ENCODE peak calls at places on chromosomes 12 and 14, in seven cellular contexts. E is GM13977, X is fibroblast of pulmonary artery, O is mesothelial cell of epicardium, C is GM23338, L is epithelial cell of esophagus, N is RWPE1. I is an unnamed sample.

GRCh38 chr12:68489273-68489672 is 121.4 kb upstream of the RAP1B start:
- DNase-seq in E (no peak), X (no peak), O (no peak), C (no peak), L (no peak), N (no peak), I (no peak)

GRCh38 chr12:114913871-114914801 is 230.2 kb upstream of the TBX3 start:
- DNase-seq in E (no peak), X (no peak), O (no peak), C (no peak), L (peak), N (peak), I (no peak)

GRCh38 chr14:55583942-55584468 is 4.0 kb downstream of the KTN1 start:
- DNase-seq in E (no peak), X (no peak), O (no peak), C (no peak), L (no peak), N (no peak), I (no peak)

GRCh38 chr14:21978184-21978998 is 304.8 kb upstream of the OR4E1 start:
- DNase-seq in E (peak), X (peak), O (no peak), C (peak), L (peak), N (peak), I (peak)

GRCh38 chr12:28180791-28181190 is 9.5 kb upstream of the CCDC91 start:
- DNase-seq in E (no peak), X (peak), O (no peak), C (no peak), L (no peak), N (no peak), I (no peak)

GRCh38 chr14:52052289-52052943 is 16.4 kb downstream of the NID2 start:
- DNase-seq in E (no peak), X (peak), O (no peak), C (no peak), L (peak), N (no peak), I (no peak)

GRCh38 chr12:68268971-68269370 is 15.6 kb upstream of the IL22 start:
- DNase-seq in E (no peak), X (no peak), O (no peak), C (no peak), L (no peak), N (no peak), I (no peak)

GRCh38 chr14:64841772-64842490 is 37.8 kb downstream of the SPTB start:
- DNase-seq in E (no peak), X (no peak), O (no peak), C (no peak), L (no peak), N (no peak), I (no peak)

GRCh38 chr14:20632831-20633771 is 8.4 kb downstream of the OR6S1 start:
- DNase-seq in E (peak), X (peak), O (no peak), C (peak), L (peak), N (peak), I (peak)

GRCh38 chr12:52119398-52120254 is 40.1 kb downstream of the SMIM41 start:
- DNase-seq in E (peak), X (peak), O (no peak), C (peak), L (peak), N (peak), I (peak)

GRCh38 chr12:111868676-111869588 is 26.9 kb downstream of the MAPKAPK5 start:
- DNase-seq in E (no peak), X (no peak), O (no peak), C (peak), L (no peak), N (no peak), I (no peak)

GRCh38 chr14:69323266-69323966 is 63.5 kb downstream of the GALNT16 start:
- DNase-seq in E (no peak), X (no peak), O (no peak), C (no peak), L (no peak), N (no peak), I (no peak)

GRCh38 chr14:104688755-104689619 is at the start of gene INF2:
- DNase-seq in E (peak), X (peak), O (peak), C (peak), L (peak), N (peak), I (peak)

GRCh38 chr12:62801796-62802195 is 133.2 kb downstream of the PPM1H start:
- DNase-seq in E (no peak), X (no peak), O (no peak), C (no peak), L (no peak), N (no peak), I (no peak)

GRCh38 chr14:64554551-64554950 is 4.8 kb downstream of the PPP1R36 start:
- DNase-seq in E (no peak), X (no peak), O (no peak), C (no peak), L (peak), N (no peak), I (no peak)

GRCh38 chr14:65791551-65791981 is 379.0 kb downstream of the FUT8 start:
- DNase-seq in E (peak), X (peak), O (no peak), C (no peak), L (no peak), N (no peak), I (peak)

GRCh38 chr12:127388985-127389384 is 878.0 kb upstream of the TMEM132C start:
- DNase-seq in E (no peak), X (no peak), O (no peak), C (no peak), L (peak), N (peak), I (no peak)

GRCh38 chr12:81222841-81223595 is 145.1 kb downstream of the ACSS3 start:
- DNase-seq in E (no peak), X (no peak), O (no peak), C (no peak), L (no peak), N (no peak), I (no peak)

GRCh38 chr14:52124791-52125661 is 56.2 kb upstream of the NID2 start:
- DNase-seq in E (no peak), X (peak), O (no peak), C (peak), L (peak), N (peak), I (no peak)

GRCh38 chr12:38662851-38663250 is 242.5 kb downstream of the CPNE8 start:
- DNase-seq in E (no peak), X (peak), O (no peak), C (no peak), L (no peak), N (no peak), I (no peak)

GRCh38 chr12:21551811-21552469 is 25.8 kb downstream of the SPX start:
- DNase-seq in E (no peak), X (peak), O (no peak), C (no peak), L (no peak), N (no peak), I (no peak)

GRCh38 chr14:57389646-57390036 is 745 bp upstream of the NAA30 start:
- DNase-seq in E (no peak), X (no peak), O (no peak), C (peak), L (no peak), N (no peak), I (no peak)

GRCh38 chr12:56257491-56258067 is 605 bp downstream of the ANKRD52 start:
- DNase-seq in E (no peak), X (no peak), O (no peak), C (peak), L (peak), N (peak), I (peak)

GRCh38 chr12:121227294-121227693 is 17.4 kb downstream of the P2RX4 start:
- DNase-seq in E (peak), X (no peak), O (no peak), C (no peak), L (peak), N (peak), I (no peak)

GRCh38 chr14:37197421-37198272 is at the start of gene MIPOL1:
- DNase-seq in E (no peak), X (peak), O (peak), C (peak), L (peak), N (peak), I (no peak)

GRCh38 chr12:1616233-1617066 is 12.6 kb upstream of the WNT5B start:
- DNase-seq in E (no peak), X (no peak), O (no peak), C (no peak), L (peak), N (peak), I (no peak)

GRCh38 chr12:19461986-19462385 is 22.7 kb downstream of the AEBP2 start:
- DNase-seq in E (no peak), X (no peak), O (no peak), C (no peak), L (no peak), N (no peak), I (no peak)

GRCh38 chr12:52164624-52165023 is 27.2 kb downstream of the KRT80 start:
- DNase-seq in E (no peak), X (no peak), O (no peak), C (no peak), L (peak), N (peak), I (no peak)

DNA sequence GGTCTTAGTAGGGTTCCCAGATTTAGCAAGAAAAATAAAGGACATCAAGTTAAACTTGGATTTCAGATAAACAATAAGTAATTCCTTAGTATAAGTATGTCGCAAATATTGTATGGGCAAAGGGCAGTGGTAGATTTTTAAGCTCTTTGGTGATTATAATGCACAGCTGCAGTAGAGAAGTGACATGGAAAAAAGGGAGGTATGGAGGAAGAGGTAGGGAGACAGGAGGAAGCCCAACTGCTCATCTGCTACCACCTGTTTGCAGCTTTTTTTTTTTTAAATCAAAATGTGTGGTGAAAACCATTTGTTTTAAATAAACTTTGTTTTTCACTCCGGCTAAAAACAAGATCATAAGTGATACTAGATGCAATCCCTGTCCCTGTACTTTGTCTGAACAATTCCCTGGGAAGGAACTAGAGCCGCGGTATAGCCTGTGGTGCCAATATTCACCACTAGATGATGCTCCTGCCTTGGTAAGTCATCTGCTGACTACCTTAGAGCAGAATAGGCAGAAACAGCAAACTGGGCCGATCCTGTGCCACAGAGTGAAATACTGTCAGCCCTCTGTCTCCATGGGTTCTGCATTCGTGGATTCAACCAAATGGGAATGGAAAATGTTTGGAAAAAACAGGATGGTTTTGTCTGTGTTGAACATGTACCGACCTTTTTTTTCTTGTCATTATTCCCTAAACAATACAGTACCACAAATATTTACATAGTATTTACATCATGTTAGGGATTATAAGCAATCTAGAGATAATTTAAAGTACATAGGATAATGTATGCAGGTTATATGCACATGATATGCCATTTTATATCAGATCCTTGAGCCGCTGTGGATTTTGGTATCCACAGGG is 62.4 kb upstream of the PLBD1 start:
- DNase-seq in E (peak), X (peak), O (peak), C (peak), L (peak), N (peak), I (peak)
- TF ChIP-seq CTCF in E (peak), X (no peak), O (peak), C (peak), L (peak), N (peak), I (peak)

DNA sequence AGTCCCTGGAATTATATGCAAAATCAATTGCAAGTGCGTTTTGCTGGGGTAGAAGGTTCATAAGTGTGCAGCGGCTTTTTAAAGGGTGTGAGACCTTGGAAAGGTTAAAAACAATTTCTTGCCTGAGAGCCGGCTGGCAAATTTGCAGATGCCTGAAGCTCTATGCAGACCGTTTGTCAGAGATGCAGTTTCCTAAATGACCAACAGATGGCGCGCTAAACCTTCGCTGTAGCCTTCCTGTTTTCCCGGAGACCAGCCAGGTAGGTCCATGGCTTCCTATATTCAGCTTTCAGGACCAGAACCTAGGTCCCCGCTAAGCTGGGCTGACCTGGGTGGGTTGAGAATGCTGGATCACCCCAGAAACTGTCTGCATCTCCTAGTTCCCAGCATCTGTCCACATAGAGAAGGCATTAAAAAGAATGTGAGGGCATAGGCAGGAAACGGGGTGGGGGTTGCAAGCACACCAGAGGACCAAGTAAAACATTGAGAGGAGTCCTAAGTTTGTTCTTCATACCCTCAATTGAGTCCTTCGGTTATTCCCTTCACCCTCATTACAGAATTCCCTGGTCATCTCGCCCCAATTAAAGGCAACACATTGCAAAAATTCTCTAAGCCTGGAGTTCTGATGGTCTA is 5.7 kb upstream of the NOS1 start:
- DNase-seq in E (peak), X (peak), O (peak), C (peak), L (peak), N (peak), I (peak)
- TF ChIP-seq CTCF in E (peak), X (peak), O (peak), C (peak), L (peak), N (peak), I (peak)

GRCh38 chr12:131911251-131911650 is 16.8 kb downstream of the ULK1 start:
- DNase-seq in E (no peak), X (no peak), O (no peak), C (no peak), L (no peak), N (no peak), I (no peak)

GRCh38 chr12:131914179-131914702 is 14.8 kb upstream of the PUS1 start:
- DNase-seq in E (no peak), X (no peak), O (no peak), C (no peak), L (no peak), N (no peak), I (no peak)

GRCh38 chr12:131913666-131914065 is 15.4 kb upstream of the PUS1 start:
- DNase-seq in E (no peak), X (no peak), O (no peak), C (no peak), L (no peak), N (no peak), I (no peak)

GRCh38 chr12:131911851-131912525 is 17.1 kb upstream of the PUS1 start:
- DNase-seq in E (no peak), X (no peak), O (no peak), C (no peak), L (no peak), N (no peak), I (no peak)

DNA sequence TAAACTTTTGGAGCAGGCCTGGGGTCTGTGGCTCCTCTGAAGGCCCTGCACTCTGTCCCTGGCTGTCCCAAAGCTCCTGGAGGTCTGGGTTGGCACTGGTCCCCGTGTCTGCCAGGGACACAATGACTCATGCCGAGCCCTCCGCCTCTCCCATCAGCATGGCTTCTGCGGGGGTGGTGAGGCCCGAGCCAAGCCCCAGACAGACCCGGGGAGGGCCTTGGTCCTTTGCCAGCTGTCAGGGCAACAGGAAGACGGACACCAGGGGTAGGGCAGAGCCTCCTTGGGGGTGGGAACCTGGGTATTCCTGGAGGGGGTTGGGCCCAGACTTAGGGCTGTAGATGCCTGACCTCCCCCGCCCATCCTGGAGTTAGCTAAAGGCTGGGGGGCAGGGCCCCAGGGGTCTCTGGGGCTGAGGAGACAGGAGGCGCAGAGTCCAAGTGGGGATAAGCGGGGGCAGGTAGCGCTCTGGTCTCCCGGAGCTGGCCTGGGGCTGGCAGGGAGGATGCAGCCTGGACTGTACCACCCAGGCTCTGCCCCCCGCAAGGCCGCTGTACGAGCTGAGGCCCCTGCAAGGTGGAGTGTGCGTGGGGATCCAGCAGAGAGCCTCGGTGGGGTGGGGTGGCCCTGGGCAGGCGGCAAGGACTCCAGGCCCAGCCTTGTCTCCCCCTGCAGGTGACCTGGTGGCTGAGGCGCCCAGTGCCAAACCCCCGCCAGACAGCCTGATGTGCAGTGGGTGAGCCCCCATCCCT is 16.4 kb upstream of the PUS1 start:
- DNase-seq in E (no peak), X (peak), O (no peak), C (no peak), L (peak), N (peak), I (no peak)
- TF ChIP-seq CTCF in E (no peak), X (no peak), O (no peak), C (peak), L (no peak), N (no peak), I (no peak)

GRCh38 chr12:66674495-66675122 is 4.3 kb downstream of the GRIP1 start:
- DNase-seq in E (no peak), X (no peak), O (no peak), C (no peak), L (no peak), N (no peak), I (no peak)
- TF ChIP-seq CTCF in E (no peak), X (no peak), O (no peak), C (no peak), L (no peak), N (no peak), I (no peak)

DNA sequence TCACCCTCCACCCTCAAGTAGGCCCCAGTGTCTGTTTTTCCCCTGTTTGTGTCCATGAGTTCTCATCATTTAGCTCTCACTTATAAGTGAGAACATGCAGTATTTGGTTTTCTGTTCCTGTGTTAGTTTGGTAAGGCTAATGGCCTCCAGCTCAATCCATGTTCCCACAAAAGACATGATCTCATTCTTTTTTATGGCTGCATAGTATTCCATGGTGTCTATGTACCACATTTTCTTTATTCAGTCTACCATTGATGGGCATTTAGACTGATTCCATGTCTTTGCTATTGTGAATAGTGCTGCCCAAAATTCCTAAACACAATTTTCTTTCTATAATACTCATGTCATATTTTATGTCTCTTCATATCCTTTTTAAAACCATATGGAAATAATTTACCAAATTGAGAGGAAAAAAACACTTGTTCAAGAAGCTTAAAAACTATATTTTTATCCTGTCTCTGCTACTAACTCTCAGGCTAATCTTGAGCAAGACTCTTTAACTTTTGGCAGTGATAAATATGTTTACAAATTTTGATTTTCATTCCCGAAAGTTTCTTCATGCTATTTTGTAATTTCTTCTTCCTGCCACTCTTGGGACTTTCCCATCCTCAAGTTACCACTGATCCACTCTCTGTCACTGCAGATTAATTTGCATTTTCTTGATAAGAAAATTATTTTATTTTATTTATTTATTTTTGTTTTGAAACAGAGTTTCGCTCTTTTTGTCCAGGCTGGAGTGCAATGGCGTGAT is 28.0 kb upstream of the OSBPL8 start:
- DNase-seq in E (no peak), X (peak), O (no peak), C (no peak), L (peak), N (no peak), I (no peak)
- TF ChIP-seq CTCF in E (no peak), X (no peak), O (no peak), C (no peak), L (no peak), N (no peak), I (no peak)

GRCh38 chr14:23483216-23483854 is 13.8 kb downstream of the NGDN start:
- DNase-seq in E (peak), X (peak), O (no peak), C (peak), L (peak), N (no peak), I (peak)
- TF ChIP-seq CTCF in E (peak), X (peak), O (no peak), C (peak), L (peak), N (peak), I (peak)

DNA sequence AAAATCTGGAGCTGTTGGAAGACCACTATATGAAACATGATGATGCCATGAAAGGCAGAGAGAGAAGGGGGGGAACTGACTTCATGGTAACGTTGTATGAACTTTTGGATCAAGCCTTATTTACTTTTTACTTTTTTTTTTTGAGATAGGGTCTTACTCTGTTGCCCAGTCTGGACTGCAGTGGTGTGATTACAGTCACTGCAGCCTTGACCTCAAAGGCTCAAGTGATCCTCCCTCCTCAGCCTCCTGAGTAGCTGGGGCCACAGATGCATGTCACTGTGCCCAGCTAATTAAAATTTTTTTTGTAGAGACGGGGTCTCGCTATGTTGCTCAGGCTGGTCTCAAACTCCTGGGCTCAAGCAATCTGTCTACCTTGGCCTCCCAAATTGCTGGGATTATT is 31.3 kb upstream of the CTDSP2 start:
- DNase-seq in E (no peak), X (no peak), O (no peak), C (no peak), L (no peak), N (no peak), I (no peak)
- TF ChIP-seq CTCF in E (no peak), X (no peak), O (no peak), C (no peak), L (no peak), N (no peak), I (no peak)